ENCODE peak calls at places on chromosomes 2 and 18, in seven cellular contexts. H is colonic mucosa, L is dorsolateral prefrontal cortex, M is Karpas-422, I is GM12865, X is sigmoid colon, C is mucosa of descending colon. T is an unnamed sample.

GRCh38 chr18:76130845-76131244 is 364.2 kb downstream of the ZNF516 start:
- DNase-seq in I (no peak), M (no peak), H (no peak), X (no peak), L (no peak), C (no peak), T (no peak)

GRCh38 chr2:903223-903900 is 47.3 kb upstream of the SNTG2 start:
- DNase-seq in H (no peak), L (no peak), C (no peak), I (no peak), X (no peak), M (no peak), T (no peak)

GRCh38 chr18:48827321-48828200 is 123.2 kb downstream of the SMAD7 start:
- DNase-seq in M (no peak), I (no peak), H (no peak), C (no peak), X (peak; percentile 61), L (no peak), T (no peak)

GRCh38 chr2:16578081-16578480 is 87.6 kb downstream of the CYRIA start:
- DNase-seq in L (no peak), M (no peak), I (no peak), H (no peak), X (no peak), C (no peak), T (no peak)

GRCh38 chr18:37261246-37261927 is 304.2 kb downstream of the CELF4 start:
- DNase-seq in C (no peak), L (no peak), I (no peak), X (no peak), M (no peak), H (no peak), T (no peak)

GRCh38 chr2:2561346-2562095 is 230.4 kb upstream of the MYT1L start:
- DNase-seq in M (no peak), L (no peak), I (no peak), C (no peak), X (no peak), H (no peak), T (no peak)

GRCh38 chr2:95314598-95314963 is 17.4 kb downstream of the KCNIP3 start:
- DNase-seq in I (no peak), C (no peak), H (no peak), M (no peak), L (no peak), X (no peak), T (no peak)

GRCh38 chr2:20488136-20488705 is 41.3 kb downstream of the RHOB start:
- DNase-seq in X (peak; percentile 60), C (no peak), L (no peak), M (peak; percentile 6), I (no peak), H (no peak), T (no peak)

GRCh38 chr2:11775384-11775783 is 29.0 kb downstream of the LPIN1 start:
- DNase-seq in I (peak; percentile 71), L (no peak), C (no peak), X (no peak), H (no peak), M (no peak), T (no peak)

GRCh38 chr2:165675551-165675968 is 118.5 kb downstream of the GALNT3 start:
- DNase-seq in H (no peak), M (peak; percentile 68), X (no peak), I (no peak), L (no peak), C (no peak), T (peak; percentile 29)

GRCh38 chr18:39841133-39842041 is 2113.6 kb upstream of the PIK3C3 start:
- DNase-seq in X (peak; percentile 78), L (peak; percentile 60), H (peak; percentile 36), M (no peak), I (no peak), C (peak; percentile 38), T (peak; percentile 44)

GRCh38 chr2:132670104-132670960 is at the start of gene LYPD1:
- DNase-seq in X (peak; percentile 59), M (no peak), L (no peak), C (peak; percentile 14), I (no peak), H (peak; percentile 25), T (no peak)

GRCh38 chr2:36615214-36615613 is 17.2 kb upstream of the FEZ2 start:
- DNase-seq in M (no peak), C (no peak), I (no peak), L (no peak), H (no peak), X (no peak), T (peak; percentile 89)

GRCh38 chr2:3708576-3708975 is 5.2 kb downstream of the DCDC2C start:
- DNase-seq in H (no peak), L (no peak), I (no peak), X (no peak), C (no peak), M (no peak), T (no peak)

GRCh38 chr2:67790622-67791021 is 272.2 kb downstream of the C1D start:
- DNase-seq in X (no peak), L (no peak), H (no peak), I (no peak), C (no peak), M (no peak), T (peak; percentile 87)

GRCh38 chr2:16171425-16171920 is 231.1 kb downstream of the MYCN start:
- DNase-seq in L (no peak), C (no peak), X (no peak), H (no peak), M (no peak), I (no peak), T (no peak)

GRCh38 chr2:56831780-56832179 is 648.0 kb downstream of the CCDC85A start:
- DNase-seq in H (no peak), X (no peak), I (no peak), M (no peak), C (no peak), L (no peak), T (no peak)

GRCh38 chr2:80303825-80304521 is 579 bp downstream of the LRRTM1 start:
- DNase-seq in H (no peak), M (no peak), I (no peak), X (no peak), C (no peak), L (no peak), T (no peak)

GRCh38 chr2:80302001-80302464 is 2.5 kb downstream of the LRRTM1 start:
- DNase-seq in X (no peak), I (no peak), H (no peak), L (no peak), M (no peak), C (no peak), T (no peak)

GRCh38 chr2:80302465-80303005 is 2.0 kb downstream of the LRRTM1 start:
- DNase-seq in L (no peak), X (no peak), M (no peak), H (no peak), C (no peak), I (no peak), T (no peak)

GRCh38 chr2:80304522-80304878 is at the start of gene LRRTM1:
- DNase-seq in L (peak; percentile 24), X (no peak), I (no peak), H (no peak), M (no peak), C (peak; percentile 5), T (no peak)

GRCh38 chr2:80303006-80303741 is 1.4 kb downstream of the LRRTM1 start:
- DNase-seq in H (peak; percentile 19), I (no peak), X (no peak), L (no peak), C (no peak), M (no peak), T (no peak)
- H3K4me3 ChIP-seq in H (peak overlapping the region; percentile 7), I (no peak overlapping the region), X (peak overlapping the region; percentile 56), L (peak overlapping the region; percentile 70), C (no peak overlapping the region), M (no peak overlapping the region), T (no peak overlapping the region)

DNA sequence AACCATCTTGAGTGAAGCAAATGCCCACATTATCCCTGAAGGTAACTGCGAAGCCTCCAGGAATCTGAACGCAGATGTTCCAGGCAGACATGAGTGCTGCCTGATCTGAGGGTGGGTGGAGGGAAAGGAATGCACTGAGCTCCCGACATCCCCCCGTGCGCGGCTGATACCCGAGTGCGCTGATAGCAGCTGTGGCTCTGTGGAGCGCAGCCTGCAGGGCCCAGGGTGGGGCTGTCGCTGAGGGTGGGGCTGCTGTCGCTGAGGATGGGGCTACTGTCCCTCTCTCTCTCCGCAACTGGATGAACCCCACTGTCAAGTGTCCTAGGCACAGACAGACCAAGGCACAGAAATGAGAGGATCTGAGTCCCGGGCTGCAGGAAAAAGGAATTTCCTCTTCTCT is 82.3 kb downstream of the GFPT1 start:
- DNase-seq in X (no peak), L (no peak), H (no peak), C (no peak), M (no peak), I (no peak), T (no peak)
- H3K4me3 ChIP-seq in X (no peak overlapping the region), L (no peak overlapping the region), H (no peak overlapping the region), C (no peak overlapping the region), M (no peak overlapping the region), I (no peak overlapping the region), T (no peak overlapping the region)

GRCh38 chr18:58146099-58146498 is 102.1 kb downstream of the NEDD4L start:
- DNase-seq in L (no peak), H (no peak), X (no peak), C (no peak), M (no peak), I (no peak), T (no peak)
- H3K4me3 ChIP-seq in L (no peak overlapping the region), H (no peak overlapping the region), X (no peak overlapping the region), C (no peak overlapping the region), M (no peak overlapping the region), I (no peak overlapping the region), T (no peak overlapping the region)

DNA sequence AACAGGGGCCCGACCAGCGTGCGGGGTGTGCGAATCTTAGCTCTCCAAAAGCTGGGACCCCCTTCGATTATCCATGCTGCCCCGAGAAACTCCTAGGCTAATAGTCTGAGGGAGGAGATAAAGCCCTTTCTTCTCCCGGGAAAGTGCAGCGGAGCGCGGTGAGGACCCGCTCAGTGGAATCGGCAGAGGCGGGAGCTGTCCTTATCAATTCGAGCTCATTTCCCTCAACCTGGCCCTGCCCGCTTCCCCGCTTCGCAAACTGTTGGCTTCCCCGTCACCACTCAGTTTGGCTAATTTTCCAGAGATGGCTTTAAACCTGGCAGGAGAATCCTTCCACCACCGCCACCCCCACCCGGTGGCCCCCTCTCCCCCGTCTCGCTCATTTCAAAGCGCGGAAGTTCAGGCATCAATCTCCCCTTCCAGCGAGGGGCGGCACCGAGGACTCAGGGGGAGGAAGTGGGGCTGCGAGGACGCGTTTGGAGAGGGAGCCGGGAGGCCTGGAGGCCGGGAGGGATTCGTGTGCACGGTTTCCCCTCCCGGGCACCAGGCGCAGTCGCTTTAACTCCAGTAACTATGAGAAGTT is 1.6 kb downstream of the KLHL14 start:
- DNase-seq in C (peak; percentile 5), M (peak; percentile 75), I (no peak), X (no peak), H (peak; percentile 22), L (no peak), T (no peak)
- H3K4me3 ChIP-seq in C (no peak overlapping the region), M (peak overlapping the region; percentile 81), I (no peak overlapping the region), X (peak overlapping the region; percentile 49), H (peak overlapping the region; percentile 24), L (peak overlapping the region; percentile 55), T (peak overlapping the region; percentile 43)

GRCh38 chr18:58223717-58224424 is 179.8 kb downstream of the NEDD4L start:
- DNase-seq in I (no peak), X (no peak), L (no peak), H (peak; percentile 77), C (peak; percentile 76), M (no peak), T (peak; percentile 60)
- H3K4me3 ChIP-seq in I (no peak overlapping the region), X (no peak overlapping the region), L (no peak overlapping the region), H (no peak overlapping the region), C (no peak overlapping the region), M (no peak overlapping the region), T (no peak overlapping the region)